ENCODE peak calls at places on chromosomes 11 and 22, in ten cellular contexts. D is body of pancreas, O is spleen, U is left ventricle myocardium inferior, Y is IMR-90, M is GM23248, X is gastrocnemius medialis, H is cardiac muscle cell, W is pancreas, J is endodermal cell. G is an unnamed sample.

GRCh38 chr22:30947821-30948454 is 20.6 kb downstream of the MORC2 start:
- DNase-seq in J (no peak), Y (peak; percentile 70), W (no peak), U (no peak), H (peak; percentile 56), X (no peak), O (no peak), D (no peak), M (peak; percentile 71), G (peak; percentile 67)

GRCh38 chr22:49705216-49705600 is 122.5 kb downstream of the BRD1 start:
- DNase-seq in O (no peak), M (no peak), J (peak; percentile 10), D (no peak), Y (no peak), X (no peak), H (no peak), U (no peak), W (no peak), G (no peak)

GRCh38 chr11:92387882-92388281 is 163.3 kb downstream of the FAT3 start:
- DNase-seq in J (no peak), U (no peak), X (no peak), M (no peak), H (no peak), W (no peak), D (no peak), O (no peak), Y (no peak), G (no peak)

GRCh38 chr11:12157241-12157661 is 46.9 kb downstream of the MICAL2 start:
- DNase-seq in J (no peak), O (no peak), M (peak; percentile 83), H (no peak), W (no peak), Y (peak; percentile 84), X (no peak), D (no peak), U (no peak), G (no peak)

GRCh38 chr11:17593466-17594245 is 46.6 kb downstream of the OTOG start:
- DNase-seq in O (no peak), J (peak; percentile 40), Y (no peak), D (no peak), U (no peak), W (no peak), X (no peak), M (no peak), H (no peak), G (no peak)

GRCh38 chr22:41181349-41182241 is 23.5 kb upstream of the L3MBTL2 start:
- DNase-seq in M (no peak), J (no peak), H (no peak), D (no peak), O (no peak), U (no peak), X (peak; percentile 68), Y (peak; percentile 66), W (no peak), G (peak; percentile 78)

GRCh38 chr11:69173326-69173725 is 17.6 kb downstream of the SMIM38 start:
- DNase-seq in X (no peak), M (no peak), J (no peak), D (no peak), U (no peak), H (no peak), Y (no peak), O (peak; percentile 35), W (peak; percentile 30), G (no peak)

GRCh38 chr22:43955883-43956286 is 643 bp downstream of the SAMM50 start:
- DNase-seq in O (no peak), J (no peak), U (no peak), Y (no peak), W (no peak), M (peak; percentile 57), X (no peak), H (no peak), D (no peak), G (no peak)

GRCh38 chr22:44383071-44383575 is 70.4 kb upstream of the SHISAL1 start:
- DNase-seq in W (peak; percentile 18), O (peak; percentile 29), D (no peak), J (no peak), M (no peak), X (no peak), U (no peak), Y (no peak), H (no peak), G (no peak)

GRCh38 chr11:4008116-4008515 is 86.5 kb upstream of the RRM1 start:
- DNase-seq in U (no peak), D (no peak), X (no peak), W (no peak), Y (no peak), O (no peak), H (no peak), M (no peak), J (no peak), G (no peak)

GRCh38 chr22:20550057-20550817 is 42.8 kb downstream of the MED15 start:
- DNase-seq in X (no peak), J (no peak), U (no peak), Y (no peak), O (peak; percentile 56), D (no peak), W (no peak), H (no peak), M (peak; percentile 55), G (no peak)
- H3K27ac ChIP-seq in X (peak overlapping the region; percentile 96), J (peak overlapping the region; percentile 88), U (peak overlapping the region; percentile 95), Y (peak overlapping the region; percentile 85), O (peak overlapping the region; percentile 86), D (peak overlapping the region; percentile 76), W (peak overlapping the region; percentile 85), H (peak overlapping the region; percentile 82), M (peak overlapping the region; percentile 95), G (peak overlapping the region; percentile 45)

GRCh38 chr22:42883970-42884369 is 26.9 kb upstream of the ARFGAP3 start:
- DNase-seq in W (no peak), U (no peak), Y (no peak), H (no peak), O (no peak), D (peak; percentile 55), M (no peak), J (no peak), X (no peak), G (no peak)
- H3K4me1 ChIP-seq in W (peaks cover 41% of the 10 kb centered on the region), U (peaks cover 67% of the 10 kb centered on the region), Y (no peaks in the 10 kb centered on the region), H (no peaks in the 10 kb centered on the region), O (no peaks in the 10 kb centered on the region), D (peaks cover 100% of the 10 kb centered on the region), M (peaks cover 12% of the 10 kb centered on the region), J (peaks cover 3% of the 10 kb centered on the region), X (peaks cover 27% of the 10 kb centered on the region), G (no peaks in the 10 kb centered on the region)

GRCh38 chr11:114877976-114878375 is 199.6 kb downstream of the NXPE2 start:
- DNase-seq in M (no peak), D (no peak), J (no peak), W (no peak), Y (no peak), H (peak; percentile 35), X (no peak), U (no peak), O (no peak), G (no peak)
- H3K27ac ChIP-seq in M (no peak overlapping the region), D (no peak overlapping the region), J (no peak overlapping the region), W (no peak overlapping the region), Y (no peak overlapping the region), H (no peak overlapping the region), X (no peak overlapping the region), U (no peak overlapping the region), O (no peak overlapping the region), G (no peak overlapping the region)

DNA sequence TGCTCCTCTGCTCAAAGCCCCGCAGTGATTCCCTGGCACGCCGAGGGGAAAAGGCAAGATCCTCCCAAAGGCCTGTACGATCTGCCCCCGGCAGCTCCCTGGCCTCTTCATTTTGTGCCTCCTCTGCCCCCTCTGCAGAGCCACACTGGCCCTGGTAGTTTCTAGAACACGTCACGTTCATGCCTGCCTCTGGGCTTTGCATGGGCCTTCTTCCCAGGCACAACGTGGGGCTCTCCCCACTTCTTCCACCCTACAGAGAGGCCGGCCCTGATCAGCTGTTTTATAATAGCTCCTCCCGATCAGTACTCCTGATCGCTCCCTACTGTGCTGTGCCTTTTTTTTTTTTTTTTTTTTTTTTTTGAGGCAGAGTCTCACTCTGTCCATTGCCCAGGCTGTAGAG is 78.4 kb downstream of the PTPRJ start:
- DNase-seq in U (no peak), H (no peak), O (no peak), J (no peak), D (no peak), Y (no peak), X (no peak), M (peak; percentile 21), W (no peak), G (no peak)
- H3K4me1 ChIP-seq in U (peaks cover 23% of the 10 kb centered on the region), H (peaks cover 5% of the 10 kb centered on the region), O (peaks cover 38% of the 10 kb centered on the region), J (peaks cover 16% of the 10 kb centered on the region), D (peaks cover 19% of the 10 kb centered on the region), Y (peaks cover 15% of the 10 kb centered on the region), X (peaks cover 8% of the 10 kb centered on the region), M (peaks cover 21% of the 10 kb centered on the region), W (no peaks in the 10 kb centered on the region), G (no peaks in the 10 kb centered on the region)

GRCh38 chr11:13215157-13215556 is 62.4 kb upstream of the BMAL1 start:
- DNase-seq in W (no peak), U (no peak), D (no peak), X (no peak), H (no peak), M (peak; percentile 91), O (no peak), J (no peak), Y (peak; percentile 95), G (no peak)

GRCh38 chr11:13214276-13214865 is 63.2 kb upstream of the BMAL1 start:
- DNase-seq in D (no peak), Y (no peak), U (no peak), M (peak; percentile 57), H (no peak), W (no peak), O (no peak), X (no peak), J (no peak), G (no peak)

GRCh38 chr11:13220148-13220547 is 57.4 kb upstream of the BMAL1 start:
- DNase-seq in D (no peak), W (no peak), M (no peak), H (no peak), J (no peak), X (no peak), U (no peak), O (no peak), Y (no peak), G (no peak)

GRCh38 chr11:13221722-13222121 is 55.9 kb upstream of the BMAL1 start:
- DNase-seq in U (no peak), W (no peak), O (no peak), X (no peak), Y (no peak), H (peak; percentile 47), J (no peak), M (no peak), D (no peak), G (no peak)

DNA sequence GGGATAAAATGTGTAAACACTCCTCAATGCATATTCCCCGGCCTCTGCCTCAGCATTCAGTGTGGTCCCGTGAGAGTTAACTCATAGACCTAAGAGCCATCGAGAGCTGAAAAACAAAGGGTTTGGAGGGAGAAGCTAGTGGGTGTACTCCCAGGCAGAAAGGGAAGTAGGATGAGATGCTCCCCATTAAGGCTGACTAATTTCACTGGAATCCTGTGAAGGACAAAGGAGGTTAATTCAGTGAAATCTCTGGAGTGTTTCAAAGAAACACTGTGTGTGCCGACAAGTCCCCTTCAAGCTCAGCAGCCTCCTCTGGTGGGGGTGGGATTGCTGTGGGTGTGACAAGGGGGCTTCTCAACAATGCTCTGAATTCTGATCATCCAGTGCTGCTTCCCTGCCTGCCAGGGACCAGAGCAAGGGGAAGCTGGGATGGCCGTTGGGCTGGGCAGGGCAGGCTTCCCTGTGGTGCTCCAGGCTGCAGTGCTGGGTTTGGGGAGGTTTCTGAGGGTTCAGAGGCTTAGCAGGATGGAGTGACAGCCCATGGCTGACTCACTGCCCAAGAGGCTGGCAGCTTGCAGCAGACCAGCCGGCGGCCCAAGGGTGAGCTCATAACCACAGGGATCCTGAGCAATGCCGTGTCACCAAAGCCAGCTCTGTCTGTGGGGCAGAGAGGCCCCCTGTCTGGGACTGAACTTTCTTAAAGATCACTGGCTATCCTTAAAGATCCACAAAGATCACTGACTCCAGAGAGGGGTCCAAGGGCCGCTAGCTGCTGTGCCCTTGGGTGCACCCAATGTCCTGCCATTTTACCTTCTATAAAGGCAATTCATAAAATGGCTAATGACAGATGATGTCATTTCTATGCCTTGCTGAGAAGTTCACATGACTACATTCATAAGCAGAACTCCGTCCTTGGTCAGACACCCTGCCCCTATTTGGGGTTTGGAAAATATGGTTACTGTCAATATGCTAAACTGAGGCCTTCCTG is 61.3 kb upstream of the BMAL1 start:
- DNase-seq in O (no peak), J (peak; percentile 86), H (no peak), D (no peak), W (no peak), X (no peak), M (peak; percentile 99), U (no peak), Y (peak; percentile 98), G (no peak)
- H3K27ac ChIP-seq in O (no peak overlapping the region), J (peak overlapping the region; percentile 29), H (no peak overlapping the region), D (no peak overlapping the region), W (no peak overlapping the region), X (no peak overlapping the region), M (peak overlapping the region; percentile 100), U (no peak overlapping the region), Y (peak overlapping the region; percentile 98), G (no peak overlapping the region)

G was measured in small intestine.